ENCODE peak calls at places on chromosomes 2 and 18, in seven cellular contexts. K is C1 segment of cervical spinal cord; S is hypothalamus; L is adrenal gland; T is HTR-8/SVneo; M is effector memory CD8-positive, alpha-beta T cell; Q is GM12865. C is an unnamed sample.

GRCh38 chr2:130846686-130847375 is 10.1 kb downstream of the ARHGEF4 start:
- DNase-seq in Q (no peak), K (no peak), L (no peak), M (no peak), S (no peak), T (no peak), C (no peak)

GRCh38 chr2:39437522-39438296 is 624 bp upstream of the MAP4K3 start:
- DNase-seq in S (peak; percentile 59), M (peak; percentile 5), K (peak; percentile 71), L (peak; percentile 42), T (no peak), Q (peak; percentile 87), C (peak; percentile 57)

GRCh38 chr2:40430741-40431599 is 20.9 kb downstream of the SLC8A1 start:
- DNase-seq in Q (no peak), L (peak; percentile 54), K (no peak), T (no peak), M (no peak), S (no peak), C (no peak)

GRCh38 chr2:176122633-176123482 is at the start of gene HOXD9:
- DNase-seq in Q (no peak), M (no peak), T (no peak), L (peak; percentile 82), S (no peak), K (no peak), C (no peak)

GRCh38 chr2:237320801-237321563 is 93.0 kb downstream of the COL6A3 start:
- DNase-seq in M (no peak), S (no peak), K (no peak), Q (no peak), T (no peak), L (no peak), C (no peak)

GRCh38 chr2:1606421-1607235 is 137.7 kb downstream of the PXDN start:
- DNase-seq in Q (no peak), S (no peak), K (no peak), T (no peak), M (no peak), L (no peak), C (no peak)

GRCh38 chr2:126855606-126856005 is 43.1 kb upstream of the TEX51 start:
- DNase-seq in S (peak; percentile 29), L (no peak), T (no peak), K (no peak), M (no peak), Q (no peak), C (no peak)

GRCh38 chr2:136056077-136056688 is 61.8 kb downstream of the CXCR4 start:
- DNase-seq in M (peak; percentile 3), T (no peak), K (no peak), Q (peak; percentile 85), S (no peak), L (no peak), C (no peak)

GRCh38 chr2:218229239-218229638 is 12.2 kb downstream of the ARPC2 start:
- DNase-seq in K (no peak), Q (peak; percentile 88), L (no peak), T (peak; percentile 45), S (peak; percentile 11), M (peak; percentile 25), C (no peak)

GRCh38 chr2:157246212-157247067 is 11.1 kb upstream of the GALNT5 start:
- DNase-seq in T (peak; percentile 24), M (no peak), S (no peak), K (no peak), L (no peak), Q (peak; percentile 89), C (no peak)

GRCh38 chr2:46909771-46910419 is 5.7 kb downstream of the MCFD2 start:
- DNase-seq in S (no peak), Q (peak; percentile 80), L (peak; percentile 50), K (no peak), T (no peak), M (no peak), C (no peak)

GRCh38 chr2:202249521-202249850 is 11.1 kb upstream of the SUMO1 start:
- DNase-seq in T (no peak), L (no peak), K (no peak), M (no peak), Q (no peak), S (peak; percentile 22), C (no peak)

GRCh38 chr18:711330-711692 is 1.1 kb downstream of the ENOSF1 start:
- DNase-seq in S (no peak), K (no peak), L (no peak), Q (no peak), T (no peak), M (no peak), C (no peak)

GRCh38 chr2:172436889-172437288 is 9.5 kb downstream of the ITGA6 start:
- DNase-seq in S (no peak), Q (no peak), K (no peak), L (no peak), M (no peak), T (no peak), C (no peak)

GRCh38 chr2:150063432-150063889 is 424.0 kb downstream of the RND3 start:
- DNase-seq in M (no peak), T (peak; percentile 47), Q (no peak), L (no peak), S (no peak), K (no peak), C (no peak)

GRCh38 chr2:113799375-113799774 is 42.9 kb upstream of the SLC35F5 start:
- DNase-seq in S (no peak), L (no peak), T (no peak), Q (no peak), K (no peak), M (no peak), C (no peak)

GRCh38 chr2:138757376-138757775 is 22.8 kb downstream of the NXPH2 start:
- DNase-seq in Q (no peak), T (no peak), L (no peak), K (no peak), S (no peak), M (no peak), C (no peak)

GRCh38 chr2:141863964-141864363 is 266.9 kb downstream of the LRP1B start:
- DNase-seq in Q (no peak), K (no peak), L (no peak), T (no peak), M (no peak), S (no peak), C (no peak)

GRCh38 chr2:26588576-26588975 is 52.6 kb downstream of the CIB4 start:
- DNase-seq in S (no peak), M (no peak), L (no peak), K (no peak), Q (no peak), T (no peak), C (peak; percentile 7)

GRCh38 chr18:54613174-54613573 is 22.1 kb downstream of the DYNAP start:
- DNase-seq in T (no peak), M (no peak), S (no peak), L (no peak), K (no peak), Q (no peak), C (no peak)

GRCh38 chr2:158013791-158014190 is 87.9 kb upstream of the UPP2 start:
- DNase-seq in S (no peak), Q (peak; percentile 12), T (no peak), K (no peak), M (no peak), L (no peak), C (no peak)

GRCh38 chr2:7604456-7604855 is 687.2 kb downstream of the RNF144A start:
- DNase-seq in T (no peak), L (no peak), M (no peak), S (no peak), K (no peak), Q (no peak), C (no peak)

GRCh38 chr2:138035597-138036217 is 71.4 kb downstream of the HNMT start:
- DNase-seq in T (peak; percentile 6), S (no peak), L (no peak), M (no peak), Q (no peak), K (no peak), C (no peak)

C was measured in dorsolateral prefrontal cortex.